ENCODE peak calls at places on chromosomes 6 and 20, in eight cellular contexts. Z is PC-9, P is mammary epithelial cell, A is fibroblast of lung, V is MM.1S, E is HCT116, S is neural progenitor cell, B is endothelial cell of umbilical vein. I is an unnamed sample.

GRCh38 chr6:139514819-139515218 is 140.4 kb upstream of the CITED2 start:
- DNase-seq in Z (no peak), P (no peak), A (no peak), V (no peak), E (no peak), S (no peak), B (no peak), I (no peak)

GRCh38 chr6:159080217-159080976 is 35.6 kb upstream of the TAGAP start:
- DNase-seq in Z (no peak), P (no peak), A (no peak), V (no peak), E (no peak), S (no peak), B (no peak), I (no peak)

GRCh38 chr20:19757973-19758887 is at the start of gene RIN2:
- DNase-seq in Z (peak; percentile 90), P (peak; percentile 79), A (peak; percentile 87), V (peak; percentile 38), E (peak; percentile 21), S (peak; percentile 98), B (peak; percentile 92), I (no peak)

GRCh38 chr20:22626501-22626900 is 42.1 kb upstream of the FOXA2 start:
- DNase-seq in Z (no peak), P (no peak), A (no peak), V (no peak), E (no peak), S (no peak), B (no peak), I (no peak)

GRCh38 chr6:170080828-170081368 is 210.0 kb downstream of the DLL1 start:
- DNase-seq in Z (no peak), P (no peak), A (no peak), V (no peak), E (no peak), S (peak; percentile 84), B (no peak), I (no peak)

GRCh38 chr6:69090132-69090531 is 455.1 kb downstream of the ADGRB3 start:
- DNase-seq in Z (no peak), P (no peak), A (peak; percentile 97), V (no peak), E (no peak), S (no peak), B (no peak), I (no peak)

GRCh38 chr6:103707596-103708325 is 1152.0 kb downstream of the HACE1 start:
- DNase-seq in Z (no peak), P (no peak), A (no peak), V (no peak), E (no peak), S (no peak), B (no peak), I (no peak)

GRCh38 chr6:156691018-156691417 is 86.2 kb upstream of the ARID1B start:
- DNase-seq in Z (no peak), P (no peak), A (no peak), V (no peak), E (no peak), S (no peak), B (no peak), I (no peak)

GRCh38 chr20:59043698-59044097 is 1.1 kb upstream of the PRELID3B start:
- DNase-seq in Z (peak; percentile 98), P (peak; percentile 51), A (no peak), V (no peak), E (no peak), S (no peak), B (no peak), I (no peak)

GRCh38 chr6:104218132-104218531 is 641.6 kb downstream of the HACE1 start:
- DNase-seq in Z (no peak), P (peak; percentile 1), A (no peak), V (no peak), E (no peak), S (no peak), B (no peak), I (no peak)

GRCh38 chr6:33419580-33420492 is at the start of gene SYNGAP1:
- DNase-seq in Z (no peak), P (no peak), A (peak; percentile 74), V (no peak), E (no peak), S (peak; percentile 78), B (no peak), I (peak; percentile 87)

GRCh38 chr6:34967461-34967860 is 78.4 kb downstream of the ANKS1A start:
- DNase-seq in Z (no peak), P (no peak), A (no peak), V (no peak), E (no peak), S (no peak), B (no peak), I (no peak)

GRCh38 chr20:53608456-53609413 is 15.1 kb upstream of the ZNF217 start:
- DNase-seq in Z (no peak), P (no peak), A (no peak), V (no peak), E (no peak), S (no peak), B (no peak), I (peak; percentile 67)

GRCh38 chr20:36331182-36331581 is 25.0 kb downstream of the DLGAP4 start:
- DNase-seq in Z (no peak), P (no peak), A (no peak), V (no peak), E (no peak), S (no peak), B (no peak), I (no peak)

GRCh38 chr20:42556575-42556974 is 633.1 kb downstream of the PTPRT start:
- DNase-seq in Z (no peak), P (no peak), A (no peak), V (no peak), E (no peak), S (no peak), B (no peak), I (no peak)

GRCh38 chr6:170042596-170043118 is 248.2 kb downstream of the DLL1 start:
- DNase-seq in Z (no peak), P (no peak), A (no peak), V (no peak), E (no peak), S (no peak), B (no peak), I (no peak)

GRCh38 chr6:116190550-116190949 is 63.3 kb downstream of the TSPYL4 start:
- DNase-seq in Z (peak; percentile 17), P (no peak), A (peak; percentile 97), V (no peak), E (no peak), S (no peak), B (no peak), I (no peak)

GRCh38 chr6:134822920-134823430 is 126.9 kb downstream of the ALDH8A1 start:
- DNase-seq in Z (peak; percentile 77), P (peak; percentile 72), A (peak; percentile 74), V (peak; percentile 79), E (peak; percentile 86), S (peak; percentile 94), B (peak; percentile 84), I (no peak)

GRCh38 chr6:135162678-135163439 is 18.2 kb upstream of the MYB start:
- DNase-seq in Z (peak; percentile 35), P (no peak), A (no peak), V (peak; percentile 43), E (peak; percentile 68), S (peak; percentile 71), B (peak; percentile 35), I (peak; percentile 48)

GRCh38 chr6:38387461-38387860 is 252.3 kb downstream of the BTBD9 start:
- DNase-seq in Z (no peak), P (no peak), A (no peak), V (no peak), E (no peak), S (no peak), B (no peak), I (no peak)

GRCh38 chr6:137313211-137313610 is 94.0 kb upstream of the IFNGR1 start:
- DNase-seq in Z (no peak), P (no peak), A (no peak), V (no peak), E (no peak), S (no peak), B (no peak), I (no peak)

GRCh38 chr6:137307163-137307851 is 88.1 kb upstream of the IFNGR1 start:
- DNase-seq in Z (no peak), P (no peak), A (no peak), V (no peak), E (no peak), S (no peak), B (no peak), I (no peak)

GRCh38 chr6:137311940-137312339 is 92.8 kb upstream of the IFNGR1 start:
- DNase-seq in Z (no peak), P (no peak), A (no peak), V (no peak), E (no peak), S (no peak), B (no peak), I (no peak)

GRCh38 chr6:137313928-137314855 is 95.0 kb upstream of the IFNGR1 start:
- DNase-seq in Z (peak; percentile 57), P (peak; percentile 30), A (peak; percentile 64), V (peak; percentile 72), E (peak; percentile 46), S (peak; percentile 87), B (peak; percentile 62), I (peak; percentile 79)

GRCh38 chr6:137309078-137309762 is 90.0 kb upstream of the IFNGR1 start:
- DNase-seq in Z (peak; percentile 90), P (peak; percentile 83), A (peak; percentile 78), V (no peak), E (peak; percentile 22), S (no peak), B (peak; percentile 74), I (peak; percentile 64)
- H3K27ac ChIP-seq in Z (peak overlapping the region; percentile 11), P (no peak overlapping the region), A (no peak overlapping the region), V (no peak overlapping the region), E (no peak overlapping the region), S (no peak overlapping the region), B (no peak overlapping the region), I (no peak overlapping the region)

DNA sequence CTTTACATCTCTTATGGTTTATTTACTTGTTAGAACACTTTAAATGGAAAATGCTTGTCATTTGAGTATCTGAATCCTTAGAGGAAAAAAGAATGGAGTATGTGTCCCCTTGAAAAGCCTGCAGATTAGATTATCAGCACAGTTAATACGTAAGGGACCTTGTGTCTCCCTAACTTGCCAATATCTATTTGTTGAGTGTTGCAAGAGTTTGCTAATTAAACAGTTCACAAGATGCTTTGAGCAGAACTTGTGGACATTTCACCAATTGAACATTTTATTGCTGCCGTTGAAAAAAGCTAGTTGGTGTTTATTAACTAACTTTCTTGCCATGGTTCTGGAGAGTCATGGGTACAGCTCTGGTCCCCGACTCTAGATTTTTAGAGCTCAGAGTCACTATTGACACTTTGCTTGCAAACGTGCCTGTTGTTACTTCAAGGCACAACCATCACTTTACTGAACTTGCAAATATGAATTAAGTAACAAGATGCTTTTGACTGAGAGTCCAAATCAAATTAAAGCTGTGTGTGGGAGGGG is 30.6 kb upstream of the PRDM1 start:
- DNase-seq in Z (no peak), P (no peak), A (no peak), V (no peak), E (no peak), S (no peak), B (no peak), I (no peak)
- TF ChIP-seq EZH2 in Z (no peak), P (no peak), A (no peak), V (no peak), E (no peak), S (no peak), B (no peak), I (no peak)

GRCh38 chr20:35317416-35317815 is 25.2 kb upstream of the FAM83C start:
- DNase-seq in Z (no peak), P (no peak), A (peak; percentile 40), V (no peak), E (no peak), S (no peak), B (no peak), I (no peak)
- H3K27ac ChIP-seq in Z (peak overlapping the region; percentile 74), P (peak overlapping the region; percentile 73), A (peak overlapping the region; percentile 79), V (no peak overlapping the region), E (peak overlapping the region; percentile 69), S (no peak overlapping the region), B (peak overlapping the region; percentile 74), I (no peak overlapping the region)

GRCh38 chr20:46342045-46342378 is 33.7 kb upstream of the CDH22 start:
- DNase-seq in Z (no peak), P (no peak), A (no peak), V (no peak), E (no peak), S (no peak), B (no peak), I (no peak)
- TF ChIP-seq EZH2 in Z (no peak), P (no peak), A (no peak), V (no peak), E (no peak), S (no peak), B (no peak), I (no peak)